ENCODE peak calls at places on chromosomes 6 and 20, in seven cellular contexts. D is lung; K is adrenal gland; G is ascending aorta; H is OCI-LY7; I is naive thymus-derived CD4-positive, alpha-beta T cell; M is gastrocnemius medialis. J is an unnamed sample. For H3K36me3, the result is how much of the 10 kb centered on the place peaks cover.

GRCh38 chr6:25175216-25175615 is 104.0 kb upstream of the CARMIL1 start:
- DNase-seq in K (no peak), G (no peak), H (no peak), M (no peak), D (no peak), I (no peak), J (peak)

GRCh38 chr6:42339991-42340401 is 111.7 kb downstream of the TRERF1 start:
- DNase-seq in M (no peak), K (no peak), D (no peak), I (peak), G (no peak), H (no peak), J (no peak)

GRCh38 chr6:93105017-93105416 is 314.3 kb downstream of the EPHA7 start:
- DNase-seq in K (no peak), D (no peak), I (no peak), G (no peak), M (no peak), H (no peak), J (no peak)

GRCh38 chr6:39189915-39190544 is 39.2 kb downstream of the KCNK5 start:
- DNase-seq in H (peak), G (no peak), K (peak), M (no peak), D (peak), I (no peak), J (peak)

GRCh38 chr6:43702522-43703440 is 15.2 kb upstream of the MRPS18A start:
- DNase-seq in D (peak), M (peak), H (peak), K (peak), I (no peak), G (peak), J (peak)

GRCh38 chr6:129251669-129252376 is 368.9 kb downstream of the LAMA2 start:
- DNase-seq in H (peak), I (peak), M (no peak), D (no peak), G (no peak), K (peak), J (peak)

GRCh38 chr6:45961125-45961524 is 54.5 kb downstream of the CLIC5 start:
- DNase-seq in D (no peak), K (no peak), G (no peak), M (no peak), I (no peak), H (no peak), J (no peak)

GRCh38 chr20:62816879-62817873 is at the start of gene COL9A3:
- DNase-seq in I (no peak), H (no peak), M (no peak), K (no peak), G (no peak), D (no peak), J (no peak)

GRCh38 chr6:85594197-85594930 is 706 bp upstream of the SNX14 start:
- DNase-seq in I (peak), D (no peak), G (no peak), M (no peak), K (peak), H (peak), J (no peak)

GRCh38 chr6:111721677-111722219 is 116.1 kb upstream of the TRAF3IP2 start:
- DNase-seq in G (no peak), H (peak), K (peak), I (no peak), M (no peak), D (no peak), J (no peak)

GRCh38 chr6:1584146-1584545 is 25.6 kb upstream of the FOXC1 start:
- DNase-seq in I (no peak), M (no peak), H (no peak), K (no peak), D (no peak), G (no peak), J (no peak)

GRCh38 chr6:20866038-20866437 is 331.8 kb downstream of the CDKAL1 start:
- DNase-seq in H (no peak), M (no peak), K (no peak), G (no peak), I (no peak), D (no peak), J (no peak)

GRCh38 chr6:165967768-165968408 is 199.8 kb downstream of the TBXT start:
- DNase-seq in M (no peak), H (no peak), I (no peak), D (no peak), K (no peak), G (no peak), J (no peak)

GRCh38 chr6:84150680-84151079 is 76.8 kb downstream of the CEP162 start:
- DNase-seq in M (no peak), K (no peak), I (no peak), D (no peak), G (no peak), H (no peak), J (no peak)

GRCh38 chr20:63835031-63835858 is 4.2 kb upstream of the ZBTB46 start:
- DNase-seq in I (no peak), K (peak), D (peak), G (peak), H (no peak), M (peak), J (peak)

GRCh38 chr6:158818008-158818579 is 1.1 kb downstream of the EZR start:
- DNase-seq in M (peak), K (peak), I (peak), H (peak), G (no peak), D (peak), J (peak)

GRCh38 chr20:60215786-60216730 is 257.8 kb downstream of the CDH26 start:
- DNase-seq in D (no peak), M (no peak), H (no peak), K (no peak), G (no peak), I (no peak), J (no peak)

GRCh38 chr6:34837500-34837899 is 45.6 kb downstream of the BLTP3A start:
- DNase-seq in M (no peak), D (no peak), G (no peak), I (no peak), H (no peak), K (no peak), J (no peak)

GRCh38 chr6:164690702-164691500 is 618.5 kb downstream of the C6orf118 start:
- DNase-seq in M (no peak), K (no peak), I (no peak), G (no peak), H (no peak), D (no peak), J (no peak)

GRCh38 chr20:62066983-62067433 is 1.3 kb upstream of the TAF4 start:
- DNase-seq in K (peak), I (no peak), G (no peak), M (no peak), H (peak), D (no peak), J (peak)

GRCh38 chr20:62632575-62632974 is 9.7 kb upstream of the SLCO4A1 start:
- DNase-seq in D (no peak), K (no peak), H (no peak), G (no peak), M (no peak), I (no peak), J (no peak)

GRCh38 chr20:38450412-38450975 is 15.4 kb upstream of the SNHG17 start:
- DNase-seq in K (no peak), D (no peak), M (no peak), H (no peak), I (no peak), G (no peak), J (no peak)

GRCh38 chr6:117165921-117166499 is 99.3 kb upstream of the VGLL2 start:
- DNase-seq in I (no peak), K (no peak), H (no peak), M (no peak), D (no peak), G (no peak), J (no peak)

GRCh38 chr6:56517155-56517745 is 125.4 kb downstream of the DST start:
- DNase-seq in D (no peak), M (no peak), H (no peak), K (peak), G (no peak), I (no peak), J (no peak)

GRCh38 chr6:169629256-169629655 is 72.6 kb downstream of the WDR27 start:
- DNase-seq in I (no peak), D (no peak), M (no peak), K (no peak), G (no peak), H (no peak), J (no peak)

GRCh38 chr6:68691120-68691519 is 56.0 kb downstream of the ADGRB3 start:
- DNase-seq in M (no peak), I (no peak), G (no peak), K (no peak), H (no peak), D (no peak), J (no peak)

GRCh38 chr20:1127840-1128239 is 9.4 kb downstream of the PSMF1 start:
- DNase-seq in H (no peak), M (no peak), K (no peak), I (no peak), D (no peak), G (no peak), J (no peak)

GRCh38 chr20:1122388-1123315 is 4.2 kb downstream of the PSMF1 start:
- DNase-seq in K (peak), H (no peak), I (no peak), D (peak), G (no peak), M (no peak), J (peak)

GRCh38 chr20:1121439-1121838 is 3.0 kb downstream of the PSMF1 start:
- DNase-seq in M (no peak), K (no peak), H (no peak), D (no peak), I (no peak), G (no peak), J (no peak)

GRCh38 chr20:1124416-1124815 is 6.0 kb downstream of the PSMF1 start:
- DNase-seq in I (no peak), D (no peak), G (no peak), K (no peak), M (no peak), H (no peak), J (no peak)

DNA sequence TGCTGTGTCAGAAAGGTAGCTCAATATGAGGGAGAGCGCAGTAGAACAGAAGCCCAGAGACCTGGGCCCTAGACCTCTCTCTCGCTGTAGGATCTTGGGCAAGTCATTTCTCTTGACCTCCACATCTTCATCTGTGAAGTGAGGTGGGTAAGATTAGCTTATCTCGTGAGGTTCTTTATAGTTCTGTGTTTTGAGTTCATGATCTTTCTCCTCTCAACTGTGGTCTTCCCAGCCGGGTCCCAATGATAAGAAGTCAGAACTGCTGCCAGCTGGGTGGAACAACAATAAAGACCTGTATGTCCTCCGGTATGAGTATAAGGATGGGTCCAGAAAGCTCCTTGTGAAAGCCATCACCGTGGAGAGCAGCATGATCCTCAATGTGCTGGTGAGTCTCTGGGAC is 6.9 kb downstream of the PSMF1 start:
- DNase-seq in M (no peak), D (no peak), G (no peak), H (no peak), K (no peak), I (no peak), J (no peak)
- H3K36me3 ChIP-seq in M (under half), D (under half), G (half or more), H (half or more), K (under half), I (under half), J (under half)

DNA sequence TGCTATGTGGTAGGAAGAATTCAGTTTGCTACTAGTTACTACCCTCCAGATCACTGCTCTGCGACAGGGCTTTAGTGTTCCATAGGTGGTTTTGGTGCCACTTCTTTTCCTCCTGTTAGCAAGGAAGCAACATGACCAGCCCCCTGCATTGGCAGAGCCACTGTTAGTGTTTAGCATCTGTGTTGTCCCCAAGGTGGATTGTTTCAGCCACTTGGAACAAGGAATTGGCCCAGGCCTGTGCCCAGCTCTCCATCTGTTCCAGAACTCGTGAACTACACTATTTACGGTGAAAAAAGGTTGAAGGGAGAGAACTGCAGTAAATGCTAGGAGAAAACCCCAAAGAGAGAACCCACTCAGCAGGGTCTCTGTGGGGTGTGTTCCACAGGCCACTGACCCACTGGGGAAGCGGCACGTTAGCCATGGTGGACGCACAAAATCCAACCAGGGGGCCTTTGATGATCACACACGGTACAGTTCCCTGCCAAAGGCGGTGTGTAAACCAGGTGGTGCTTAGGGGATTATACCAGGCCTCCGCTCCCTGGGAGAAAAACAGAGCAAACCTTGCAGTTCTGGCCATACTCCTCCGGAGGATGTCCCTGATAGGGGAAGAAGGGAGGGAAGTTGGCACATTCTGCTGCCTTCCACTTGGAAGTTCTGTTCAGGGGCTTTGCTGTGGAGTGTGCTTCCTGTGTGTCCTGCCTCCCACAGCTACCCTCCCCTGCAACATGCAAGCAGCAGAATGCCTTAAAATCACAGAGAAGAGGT is 72.4 kb downstream of the LYRM2 start:
- DNase-seq in H (no peak), G (no peak), D (no peak), K (no peak), M (no peak), I (no peak), J (no peak)
- H3K36me3 ChIP-seq in H (under half), G (under half), D (under half), K (under half), M (under half), I (under half), J (under half)

GRCh38 chr20:45019027-45019763 is 52.9 kb downstream of the STK4 start:
- DNase-seq in D (no peak), G (no peak), M (no peak), H (no peak), K (no peak), I (no peak), J (no peak)
- H3K36me3 ChIP-seq in D (under half), G (under half), M (under half), H (half or more), K (under half), I (under half), J (under half)

DNA sequence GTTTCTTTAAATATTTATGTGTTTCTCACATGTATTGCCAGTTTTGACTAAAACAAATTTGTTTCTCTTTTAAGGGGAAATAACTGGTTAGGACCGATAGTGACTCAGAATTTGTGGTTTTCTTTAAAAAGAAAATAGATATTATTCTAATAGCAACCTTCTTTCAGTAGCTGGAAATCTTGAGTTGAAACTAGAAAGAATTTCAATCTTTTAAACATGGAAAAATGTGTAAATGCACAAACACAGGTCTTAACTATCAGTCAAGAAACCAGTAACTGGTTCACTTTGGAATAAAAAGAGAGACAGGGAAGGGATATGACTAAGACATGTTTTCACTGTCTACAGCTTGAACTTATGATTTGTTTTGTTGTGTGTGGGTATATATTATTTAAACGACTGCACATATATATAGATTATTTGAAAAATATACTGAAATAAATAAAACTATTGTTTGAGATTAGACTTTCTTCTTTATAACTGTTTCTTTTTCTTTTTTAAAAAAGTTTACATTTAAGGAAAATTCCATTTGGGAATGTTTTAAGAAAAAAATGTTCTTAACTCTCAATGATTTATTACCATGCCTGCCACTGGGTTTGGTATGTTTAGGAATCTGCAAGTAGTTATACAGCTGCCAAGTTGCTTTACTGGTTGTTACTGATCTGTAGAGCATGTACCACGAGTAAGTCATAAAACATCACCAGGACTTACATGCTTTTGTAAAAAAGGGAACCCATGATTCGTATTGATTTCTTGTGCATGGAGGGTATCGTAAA is 753.3 kb upstream of the MARCKS start:
- DNase-seq in K (no peak), D (no peak), G (no peak), H (no peak), M (no peak), I (no peak), J (no peak)
- H3K36me3 ChIP-seq in K (under half), D (under half), G (under half), H (under half), M (under half), I (under half), J (under half)

GRCh38 chr20:41476013-41476441 is 109.4 kb upstream of the EMILIN3 start:
- DNase-seq in K (peak), G (no peak), D (no peak), H (no peak), M (peak), I (no peak), J (peak)
- H3K36me3 ChIP-seq in K (under half), G (under half), D (under half), H (under half), M (under half), I (under half), J (under half)

DNA sequence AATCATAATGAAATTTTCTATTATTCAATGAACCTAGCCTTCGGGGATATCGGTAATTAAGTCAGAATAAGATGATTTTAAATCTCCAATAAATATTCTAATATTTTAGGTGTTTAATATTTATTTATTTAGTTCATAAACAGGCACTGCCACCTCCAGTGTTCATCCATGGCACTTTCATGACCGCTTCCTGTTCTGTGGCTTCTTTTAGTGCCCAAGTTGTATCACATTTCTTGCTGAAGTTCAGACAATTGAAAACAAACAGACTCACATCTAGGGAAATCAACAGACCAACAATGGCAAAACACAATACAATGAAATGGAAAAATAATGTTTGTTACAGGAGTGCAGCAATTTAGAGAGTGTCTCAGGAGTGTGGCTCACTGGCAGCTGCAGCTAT is 26.0 kb downstream of the HDDC2 start:
- DNase-seq in H (no peak), D (no peak), G (no peak), M (no peak), I (no peak), K (no peak), J (no peak)
- H3K36me3 ChIP-seq in H (half or more), D (under half), G (under half), M (under half), I (under half), K (under half), J (under half)

DNA sequence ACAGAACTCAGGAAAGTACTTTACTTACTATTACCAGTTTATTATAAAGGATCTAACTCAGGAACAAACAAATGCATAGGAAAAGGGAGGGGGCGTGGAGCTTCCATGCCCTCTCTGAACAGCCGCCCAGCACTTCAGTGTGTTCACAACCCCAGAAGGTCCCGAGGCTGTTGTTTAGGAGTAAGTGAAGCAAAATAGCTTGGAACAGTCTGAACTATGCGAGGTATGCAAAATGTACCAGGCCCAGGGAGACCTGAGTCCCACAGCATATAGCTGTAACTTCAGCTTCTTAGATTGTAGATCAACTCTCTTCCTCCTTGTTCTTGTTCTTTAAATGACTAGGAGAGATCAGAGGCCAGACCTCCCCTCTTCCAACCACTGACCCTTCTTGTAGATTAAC is 98.9 kb upstream of the SNX9 start:
- DNase-seq in M (no peak), D (no peak), G (no peak), K (no peak), I (no peak), H (no peak), J (no peak)
- H3K36me3 ChIP-seq in M (under half), D (under half), G (under half), K (under half), I (under half), H (under half), J (under half)

DNA sequence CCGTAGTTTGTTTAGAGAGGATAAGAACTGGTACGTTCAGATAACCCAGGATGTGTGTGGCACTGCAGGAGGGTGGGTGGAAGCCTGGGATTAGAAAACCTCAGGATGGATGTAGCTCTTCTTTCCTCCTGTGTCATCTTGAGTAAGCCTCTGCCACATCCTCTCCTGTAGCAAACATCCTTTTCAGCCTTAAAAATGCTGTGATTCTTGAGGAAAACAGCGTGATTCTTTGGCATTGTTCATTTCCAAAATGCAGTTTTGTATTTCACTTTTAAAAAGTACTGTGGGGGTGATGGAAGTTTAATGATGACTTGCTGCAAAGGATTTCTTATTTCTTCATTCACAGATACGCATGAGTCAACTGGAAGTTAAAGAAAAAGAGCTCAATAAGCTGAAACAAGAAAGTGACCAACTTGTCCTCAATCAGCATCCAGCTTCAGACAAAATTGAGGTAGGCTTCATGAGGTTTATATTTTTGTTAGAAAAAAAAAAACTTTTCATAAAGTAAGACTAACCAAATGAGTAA is 23.9 kb upstream of the SNRNP48 start:
- DNase-seq in D (no peak), K (no peak), M (no peak), I (no peak), G (no peak), H (no peak), J (no peak)
- H3K36me3 ChIP-seq in D (under half), K (under half), M (under half), I (under half), G (under half), H (under half), J (under half)

GRCh38 chr6:160043784-160044183 is 74.9 kb downstream of the IGF2R start:
- DNase-seq in I (no peak), H (no peak), M (no peak), G (no peak), D (no peak), K (no peak), J (no peak)
- H3K36me3 ChIP-seq in I (under half), H (half or more), M (under half), G (under half), D (under half), K (half or more), J (half or more)

GRCh38 chr20:50904067-50904570 is 27.1 kb downstream of the ADNP start:
- DNase-seq in I (no peak), M (no peak), D (no peak), H (no peak), K (no peak), G (no peak), J (no peak)
- H3K36me3 ChIP-seq in I (under half), M (under half), D (under half), H (half or more), K (under half), G (under half), J (under half)

J was measured in transverse colon.